ENCODE peak calls at places on chromosomes 4 and X, in seven cellular contexts. D is heart left ventricle, N is natural killer cell, Z is endothelial cell of umbilical vein, K is MM.1S, H is AG04450, A is HFFc6. W is an unnamed sample.

GRCh38 chr4:149823770-149824221 is 8.2 kb upstream of the IQCM start:
- DNase-seq in N (no peak), D (no peak), H (peak), K (no peak), A (peak), Z (peak), W (no peak)

GRCh38 chrX:136487647-136488046 is at the start of gene BRS3:
- DNase-seq in A (no peak), Z (no peak), D (no peak), K (no peak), N (no peak), H (no peak), W (no peak)

GRCh38 chrX:85052636-85053343 is 49.1 kb downstream of the APOOL start:
- DNase-seq in N (no peak), K (no peak), H (peak), A (peak), Z (peak), D (no peak), W (no peak)

GRCh38 chrX:31500920-31501319 is 429.1 kb upstream of the FTHL17 start:
- DNase-seq in K (peak), A (no peak), D (no peak), N (no peak), H (no peak), Z (peak), W (no peak)

GRCh38 chrX:644304-645023 is 13.9 kb downstream of the SHOX start:
- DNase-seq in Z (no peak), N (no peak), K (no peak), D (no peak), H (no peak), A (no peak), W (no peak)

GRCh38 chr4:78642934-78643333 is 91.4 kb downstream of the ANXA3 start:
- DNase-seq in N (no peak), A (no peak), K (no peak), H (no peak), Z (no peak), D (no peak), W (no peak)

GRCh38 chr4:170089274-170089742 is 448 bp downstream of the AADAT start:
- DNase-seq in H (no peak), N (no peak), Z (peak), D (no peak), A (peak), K (no peak), W (peak)

GRCh38 chr4:6530301-6530700 is 44.7 kb upstream of the MAN2B2 start:
- DNase-seq in Z (no peak), N (no peak), D (no peak), K (no peak), A (no peak), H (no peak), W (no peak)

GRCh38 chr4:2813446-2814405 is 20.8 kb downstream of the SH3BP2 start:
- DNase-seq in D (no peak), H (no peak), K (no peak), Z (no peak), N (no peak), A (no peak), W (no peak)

GRCh38 chr4:135244605-135245146 is 1043.1 kb upstream of the PABPC4L start:
- DNase-seq in D (no peak), K (no peak), N (no peak), H (no peak), Z (no peak), A (no peak), W (no peak)

GRCh38 chr4:135239964-135240363 is 1038.4 kb upstream of the PABPC4L start:
- DNase-seq in K (no peak), A (peak), D (no peak), H (no peak), N (no peak), Z (no peak), W (no peak)

GRCh38 chr4:135238940-135239339 is 1037.4 kb upstream of the PABPC4L start:
- DNase-seq in D (no peak), A (peak), H (no peak), N (no peak), Z (no peak), K (no peak), W (no peak)

GRCh38 chr4:135243960-135244561 is 1042.5 kb upstream of the PABPC4L start:
- DNase-seq in Z (no peak), H (peak), N (no peak), A (peak), K (no peak), D (no peak), W (no peak)

DNA sequence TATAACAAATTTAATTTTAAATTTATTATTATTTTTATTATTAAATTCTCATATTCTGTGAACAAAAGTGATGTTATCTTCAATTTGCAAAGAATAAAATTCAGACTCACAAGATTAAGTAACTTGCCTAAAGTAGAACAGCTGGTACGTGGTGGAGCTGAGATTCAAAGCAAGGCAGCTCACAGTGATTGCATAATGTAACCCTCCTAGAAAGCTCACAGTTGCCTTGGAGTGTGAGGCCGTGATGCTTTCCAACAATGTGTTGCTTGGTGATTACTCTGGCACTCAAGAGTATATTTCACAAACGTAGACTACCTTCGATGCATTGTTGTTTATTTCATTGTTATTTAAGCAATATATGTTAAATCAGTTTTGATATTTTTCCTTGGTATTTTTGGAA is 1039.2 kb upstream of the PABPC4L start:
- DNase-seq in H (peak), N (no peak), K (no peak), Z (no peak), D (no peak), A (no peak), W (no peak)
- TF ChIP-seq CTCF in H (no peak), N (no peak), K (no peak), Z (no peak), D (no peak), A (no peak), W (no peak)

GRCh38 chr4:107519057-107519456 is 201.0 kb downstream of the PAPSS1 start:
- DNase-seq in K (peak), Z (peak), H (no peak), A (peak), D (no peak), N (no peak), W (no peak)
- TF ChIP-seq CTCF in K (peak), Z (peak), H (peak), A (peak), D (no peak), N (no peak), W (no peak)

GRCh38 chr4:84451546-84451945 is 47.5 kb downstream of the NKX6-1 start:
- DNase-seq in D (no peak), A (no peak), K (no peak), N (no peak), H (no peak), Z (peak), W (no peak)
- TF ChIP-seq CTCF in D (no peak), A (peak), K (peak), N (no peak), H (peak), Z (peak), W (no peak)

DNA sequence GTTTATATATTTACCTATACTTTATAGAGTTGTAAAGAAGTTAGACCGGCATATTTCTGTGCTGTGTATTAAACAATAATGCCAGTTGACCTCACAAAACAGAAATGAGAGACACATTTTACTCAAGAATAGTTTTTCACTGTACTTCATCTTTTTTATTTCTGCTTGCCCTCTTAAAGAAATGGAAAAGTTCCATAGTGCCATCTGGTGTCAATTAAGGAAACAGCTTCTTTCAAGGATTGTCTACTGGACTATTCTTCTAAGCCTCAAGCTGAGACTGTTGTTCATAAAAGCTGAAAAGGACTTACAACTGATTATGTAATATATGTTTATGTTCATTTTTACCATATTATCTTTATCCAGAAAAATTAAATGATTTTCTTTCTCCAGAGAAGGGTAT is 1523.8 kb downstream of the ARAP2 start:
- DNase-seq in K (peak), A (peak), H (no peak), D (no peak), N (no peak), Z (peak), W (no peak)
- TF ChIP-seq CTCF in K (peak), A (peak), H (peak), D (no peak), N (no peak), Z (peak), W (peak)

DNA sequence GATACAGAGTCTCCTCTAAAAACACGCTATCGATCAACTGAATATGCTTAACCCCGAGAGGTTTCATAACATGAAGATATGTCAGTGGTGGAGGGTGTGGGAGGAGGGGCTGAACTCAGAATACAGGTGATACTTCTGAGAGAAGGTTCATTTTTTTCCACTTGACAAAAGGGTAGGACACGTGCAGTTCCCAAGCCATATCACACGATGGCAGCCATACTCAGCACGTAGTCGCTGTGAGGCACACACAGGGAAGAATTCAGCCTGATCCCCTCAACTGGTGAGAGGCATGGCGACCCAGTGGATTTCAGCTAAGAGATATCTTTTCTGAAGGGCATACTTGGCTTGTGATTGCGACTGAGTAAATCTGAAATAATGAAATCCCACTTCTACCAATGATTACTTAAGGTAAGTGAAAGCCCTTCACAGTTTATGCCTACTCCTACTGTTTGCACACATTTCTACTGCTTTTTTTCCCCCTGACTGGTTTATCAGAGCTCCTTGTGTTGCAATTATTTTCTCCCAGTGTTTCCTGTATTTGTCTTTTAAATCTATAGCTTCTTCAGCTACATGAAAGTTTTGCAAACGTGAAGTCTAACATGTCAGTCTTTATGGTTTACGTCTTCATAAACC is 133.1 kb downstream of the CORIN start:
- DNase-seq in Z (peak), N (no peak), D (peak), K (peak), H (peak), A (peak), W (peak)
- TF ChIP-seq CTCF in Z (peak), N (no peak), D (no peak), K (peak), H (peak), A (peak), W (peak)

DNA sequence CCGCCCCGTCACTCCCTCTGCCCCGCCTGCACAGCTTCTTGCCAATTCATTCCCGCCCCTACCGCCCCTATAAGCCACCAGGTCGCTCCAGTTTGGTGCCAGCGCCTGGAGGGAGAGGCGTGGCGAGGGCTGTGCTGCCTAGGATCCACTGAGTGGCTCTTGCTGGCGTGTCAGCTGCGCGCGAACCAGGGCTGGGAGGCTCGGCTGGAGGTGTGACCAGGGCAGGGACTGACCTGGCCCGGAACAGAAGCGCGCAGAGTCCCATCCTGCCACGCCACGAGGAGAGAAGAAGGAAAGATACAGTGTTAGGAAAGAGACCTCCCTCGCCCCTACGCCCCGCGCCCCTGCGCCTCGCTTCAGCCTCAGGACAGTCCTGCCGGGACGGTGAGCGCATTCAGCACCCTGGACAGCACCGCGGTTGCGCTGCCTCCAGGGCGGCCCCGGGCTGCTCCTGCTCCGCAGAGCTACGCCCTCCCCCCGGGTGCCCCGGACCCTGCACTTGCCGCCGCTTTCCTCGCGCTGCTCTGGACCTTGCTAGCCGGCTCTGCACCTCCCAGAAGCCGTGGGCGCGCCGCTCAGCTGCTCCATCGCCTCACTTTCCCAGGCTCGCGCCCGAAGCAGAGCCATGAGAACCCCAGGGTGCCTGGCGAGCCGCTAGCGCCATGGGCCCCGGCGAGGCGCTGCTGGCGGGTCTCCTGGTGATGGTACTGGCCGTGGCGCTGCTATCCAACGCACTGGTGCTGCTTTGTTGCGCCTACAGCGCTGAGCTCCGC is at the start of gene GPR78:
- DNase-seq in K (no peak), D (peak), A (no peak), H (no peak), N (peak), Z (peak), W (peak)
- TF ChIP-seq CTCF in K (no peak), D (no peak), A (no peak), H (no peak), N (no peak), Z (no peak), W (no peak)

GRCh38 chrX:43822015-43822414 is 60.2 kb downstream of the MAOB start:
- DNase-seq in Z (no peak), H (no peak), D (no peak), A (no peak), K (no peak), N (no peak), W (no peak)

DNA sequence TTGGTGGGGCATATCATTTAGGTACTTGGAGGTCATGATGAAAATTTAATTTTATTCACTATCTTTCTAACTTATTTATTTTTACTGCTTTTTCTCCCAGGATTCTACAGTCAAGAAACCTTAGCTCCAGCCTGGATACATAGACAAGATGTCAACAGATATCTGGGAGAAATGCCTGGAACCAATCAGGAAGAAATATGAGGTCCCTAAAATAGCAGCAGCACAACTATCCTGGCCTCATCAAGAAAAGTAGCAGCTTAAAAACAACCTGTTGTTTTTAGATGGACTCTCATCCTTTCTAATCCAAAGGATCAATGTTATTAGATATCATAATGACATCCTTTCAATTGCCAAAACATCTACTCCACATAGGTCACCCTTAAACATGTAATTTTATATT is 54.5 kb downstream of the MAOB start:
- DNase-seq in Z (no peak), D (no peak), A (no peak), K (no peak), H (no peak), N (no peak), W (no peak)
- TF ChIP-seq CTCF in Z (no peak), D (no peak), A (no peak), K (no peak), H (no peak), N (no peak), W (no peak)

GRCh38 chr4:40283968-40284367 is 51.2 kb upstream of the CHRNA9 start:
- DNase-seq in N (no peak), H (no peak), D (no peak), A (no peak), K (no peak), Z (no peak), W (peak)
- TF ChIP-seq CTCF in N (no peak), H (no peak), D (no peak), A (peak), K (no peak), Z (no peak), W (no peak)

W was measured in GM13976.